ENCODE peak calls at places on chromosome 16, in seven cellular contexts. One of them, this sample, is unnamed.

GRCh38 chr16:86949630-86950029 is 367.6 kb downstream of the C16orf95 start:
- DNase-seq in LNCaP clone FGC: no peak
- DNase-seq in T-helper 1 cell: no peak
- DNase-seq in putamen: no peak
- DNase-seq in HT1080: no peak
- DNase-seq in left colon: no peak
- DNase-seq in SK-N-DZ: no peak
- DNase-seq in this sample: no peak

GRCh38 chr16:53865492-53865863 is 161.5 kb downstream of the FTO start:
- DNase-seq in LNCaP clone FGC: no peak
- DNase-seq in SK-N-DZ: no peak
- DNase-seq in left colon: no peak
- DNase-seq in HT1080: peak; percentile 65
- DNase-seq in putamen: peak; percentile 30
- DNase-seq in T-helper 1 cell: peak; percentile 14
- DNase-seq in this sample: no peak

GRCh38 chr16:90057738-90058173 is 19.4 kb downstream of the PRDM7 start:
- DNase-seq in LNCaP clone FGC: no peak
- DNase-seq in putamen: no peak
- DNase-seq in HT1080: peak; percentile 89
- DNase-seq in T-helper 1 cell: no peak
- DNase-seq in SK-N-DZ: no peak
- DNase-seq in left colon: no peak
- DNase-seq in this sample: peak; percentile 26

GRCh38 chr16:80899804-80900592 is 95.6 kb upstream of the CDYL2 start:
- DNase-seq in putamen: peak; percentile 49
- DNase-seq in T-helper 1 cell: no peak
- DNase-seq in SK-N-DZ: peak; percentile 41
- DNase-seq in HT1080: peak; percentile 78
- DNase-seq in LNCaP clone FGC: peak; percentile 96
- DNase-seq in left colon: peak; percentile 75
- DNase-seq in this sample: peak; percentile 76

GRCh38 chr16:70018254-70018653 is 67.1 kb downstream of the CLEC18A start:
- DNase-seq in putamen: peak; percentile 6
- DNase-seq in HT1080: peak; percentile 13
- DNase-seq in T-helper 1 cell: peak; percentile 36
- DNase-seq in SK-N-DZ: peak; percentile 56
- DNase-seq in LNCaP clone FGC: peak; percentile 22
- DNase-seq in left colon: no peak
- DNase-seq in this sample: peak; percentile 40

GRCh38 chr16:1108299-1109252 is 12.5 kb upstream of the C1QTNF8 start:
- DNase-seq in SK-N-DZ: peak; percentile 46
- DNase-seq in left colon: peak; percentile 49
- DNase-seq in T-helper 1 cell: no peak
- DNase-seq in HT1080: peak; percentile 41
- DNase-seq in putamen: no peak
- DNase-seq in LNCaP clone FGC: peak; percentile 42
- DNase-seq in this sample: peak; percentile 49

GRCh38 chr16:50767197-50767596 is 25.3 kb downstream of the CYLD start:
- DNase-seq in putamen: no peak
- DNase-seq in SK-N-DZ: no peak
- DNase-seq in HT1080: no peak
- DNase-seq in T-helper 1 cell: no peak
- DNase-seq in LNCaP clone FGC: no peak
- DNase-seq in left colon: no peak
- DNase-seq in this sample: no peak

GRCh38 chr16:66972983-66973382 is 11.9 kb downstream of the CES3 start:
- DNase-seq in HT1080: no peak
- DNase-seq in left colon: no peak
- DNase-seq in T-helper 1 cell: no peak
- DNase-seq in putamen: no peak
- DNase-seq in SK-N-DZ: no peak
- DNase-seq in LNCaP clone FGC: no peak
- DNase-seq in this sample: no peak

GRCh38 chr16:53946745-53947386 is 242.9 kb downstream of the FTO start:
- DNase-seq in SK-N-DZ: no peak
- DNase-seq in left colon: no peak
- DNase-seq in LNCaP clone FGC: no peak
- DNase-seq in putamen: no peak
- DNase-seq in HT1080: no peak
- DNase-seq in T-helper 1 cell: no peak
- DNase-seq in this sample: no peak

GRCh38 chr16:75754126-75754525 is 27.8 kb upstream of the CPHXL start:
- DNase-seq in LNCaP clone FGC: peak; percentile 59
- DNase-seq in putamen: no peak
- DNase-seq in left colon: peak; percentile 37
- DNase-seq in HT1080: no peak
- DNase-seq in SK-N-DZ: no peak
- DNase-seq in T-helper 1 cell: no peak
- DNase-seq in this sample: peak; percentile 57

GRCh38 chr16:66542396-66542795 is 7.5 kb downstream of the TK2 start:
- DNase-seq in putamen: no peak
- DNase-seq in T-helper 1 cell: no peak
- DNase-seq in HT1080: no peak
- DNase-seq in LNCaP clone FGC: no peak
- DNase-seq in SK-N-DZ: no peak
- DNase-seq in left colon: no peak
- DNase-seq in this sample: no peak

GRCh38 chr16:31265329-31266245 is 5.8 kb downstream of the ITGAM start:
- DNase-seq in T-helper 1 cell: peak; percentile 72
- DNase-seq in HT1080: peak; percentile 64
- DNase-seq in LNCaP clone FGC: no peak
- DNase-seq in SK-N-DZ: no peak
- DNase-seq in left colon: no peak
- DNase-seq in putamen: no peak
- DNase-seq in this sample: peak; percentile 46

GRCh38 chr16:50812876-50813466 is 71.1 kb downstream of the CYLD start:
- DNase-seq in HT1080: no peak
- DNase-seq in left colon: no peak
- DNase-seq in T-helper 1 cell: no peak
- DNase-seq in LNCaP clone FGC: no peak
- DNase-seq in putamen: no peak
- DNase-seq in SK-N-DZ: no peak
- DNase-seq in this sample: no peak

GRCh38 chr16:6016530-6017184 is 919.1 kb upstream of the EEF2KMT start:
- DNase-seq in HT1080: peak; percentile 54
- DNase-seq in SK-N-DZ: peak; percentile 71
- DNase-seq in putamen: no peak
- DNase-seq in left colon: no peak
- DNase-seq in LNCaP clone FGC: peak; percentile 49
- DNase-seq in T-helper 1 cell: no peak
- DNase-seq in this sample: peak; percentile 17

GRCh38 chr16:67481561-67482259 is 753 bp upstream of the ATP6V0D1 start:
- DNase-seq in SK-N-DZ: peak; percentile 69
- DNase-seq in T-helper 1 cell: peak; percentile 62
- DNase-seq in left colon: peak; percentile 76
- DNase-seq in putamen: no peak
- DNase-seq in LNCaP clone FGC: no peak
- DNase-seq in HT1080: no peak
- DNase-seq in this sample: no peak

GRCh38 chr16:19601083-19601976 is 45.8 kb downstream of the VPS35L start:
- DNase-seq in SK-N-DZ: peak; percentile 37
- DNase-seq in left colon: no peak
- DNase-seq in putamen: peak; percentile 76
- DNase-seq in HT1080: peak; percentile 3
- DNase-seq in LNCaP clone FGC: no peak
- DNase-seq in T-helper 1 cell: peak; percentile 11
- DNase-seq in this sample: peak; percentile 47

GRCh38 chr16:88911148-88911945 is 44.9 kb upstream of the PABPN1L start:
- DNase-seq in HT1080: no peak
- DNase-seq in T-helper 1 cell: no peak
- DNase-seq in LNCaP clone FGC: no peak
- DNase-seq in left colon: no peak
- DNase-seq in putamen: no peak
- DNase-seq in SK-N-DZ: no peak
- DNase-seq in this sample: no peak

GRCh38 chr16:2935418-2935817 is 23.7 kb downstream of the FLYWCH1 start:
- DNase-seq in T-helper 1 cell: no peak
- DNase-seq in HT1080: no peak
- DNase-seq in LNCaP clone FGC: no peak
- DNase-seq in left colon: no peak
- DNase-seq in putamen: no peak
- DNase-seq in SK-N-DZ: no peak
- DNase-seq in this sample: no peak

GRCh38 chr16:80804451-80805383 is at the start of gene CDYL2:
- DNase-seq in T-helper 1 cell: peak; percentile 53
- DNase-seq in HT1080: no peak
- DNase-seq in left colon: no peak
- DNase-seq in SK-N-DZ: no peak
- DNase-seq in putamen: no peak
- DNase-seq in LNCaP clone FGC: no peak
- DNase-seq in this sample: peak; percentile 57

GRCh38 chr16:14097182-14097951 is 26.2 kb downstream of the MRTFB start:
- DNase-seq in SK-N-DZ: no peak
- DNase-seq in putamen: no peak
- DNase-seq in HT1080: no peak
- DNase-seq in LNCaP clone FGC: peak; percentile 98
- DNase-seq in left colon: peak; percentile 29
- DNase-seq in T-helper 1 cell: no peak
- DNase-seq in this sample: peak; percentile 93

GRCh38 chr16:8583712-8584111 is 6.6 kb downstream of the TMEM114 start:
- DNase-seq in HT1080: no peak
- DNase-seq in T-helper 1 cell: no peak
- DNase-seq in putamen: no peak
- DNase-seq in LNCaP clone FGC: no peak
- DNase-seq in left colon: no peak
- DNase-seq in SK-N-DZ: no peak
- DNase-seq in this sample: no peak

GRCh38 chr16:27169511-27170071 is 33.7 kb upstream of the KDM8 start:
- DNase-seq in putamen: no peak
- DNase-seq in T-helper 1 cell: peak; percentile 91
- DNase-seq in SK-N-DZ: peak; percentile 26
- DNase-seq in left colon: peak; percentile 42
- DNase-seq in LNCaP clone FGC: peak; percentile 7
- DNase-seq in HT1080: peak; percentile 96
- DNase-seq in this sample: peak; percentile 82

GRCh38 chr16:20415541-20415940 is 6.2 kb downstream of the ACSM5 start:
- DNase-seq in left colon: no peak
- DNase-seq in putamen: no peak
- DNase-seq in SK-N-DZ: no peak
- DNase-seq in T-helper 1 cell: no peak
- DNase-seq in LNCaP clone FGC: no peak
- DNase-seq in HT1080: peak; percentile 25
- DNase-seq in this sample: peak; percentile 10

GRCh38 chr16:11232852-11233726 is 22.9 kb downstream of the SOCS1 start:
- DNase-seq in SK-N-DZ: no peak
- DNase-seq in T-helper 1 cell: peak; percentile 99
- DNase-seq in left colon: peak; percentile 49
- DNase-seq in LNCaP clone FGC: no peak
- DNase-seq in putamen: no peak
- DNase-seq in HT1080: no peak
- DNase-seq in this sample: no peak

GRCh38 chr16:66578596-66579531 is at the start of gene CMTM2:
- DNase-seq in T-helper 1 cell: no peak
- DNase-seq in putamen: no peak
- DNase-seq in LNCaP clone FGC: no peak
- DNase-seq in SK-N-DZ: no peak
- DNase-seq in HT1080: no peak
- DNase-seq in left colon: no peak
- DNase-seq in this sample: no peak

GRCh38 chr16:66894948-66895696 is 14.8 kb downstream of the PDP2 start:
- DNase-seq in left colon: peak; percentile 76
- DNase-seq in LNCaP clone FGC: no peak
- DNase-seq in HT1080: peak; percentile 70
- DNase-seq in putamen: peak; percentile 60
- DNase-seq in T-helper 1 cell: peak; percentile 67
- DNase-seq in SK-N-DZ: peak; percentile 72
- DNase-seq in this sample: peak; percentile 70

GRCh38 chr16:8632675-8633182 is 11.2 kb downstream of the METTL22 start:
- DNase-seq in T-helper 1 cell: no peak
- DNase-seq in HT1080: no peak
- DNase-seq in putamen: no peak
- DNase-seq in left colon: peak; percentile 44
- DNase-seq in SK-N-DZ: no peak
- DNase-seq in LNCaP clone FGC: no peak
- DNase-seq in this sample: no peak

GRCh38 chr16:15636392-15636873 is 6.5 kb downstream of the MARF1 start:
- DNase-seq in HT1080: no peak
- DNase-seq in left colon: no peak
- DNase-seq in SK-N-DZ: no peak
- DNase-seq in T-helper 1 cell: peak; percentile 32
- DNase-seq in putamen: no peak
- DNase-seq in LNCaP clone FGC: no peak
- DNase-seq in this sample: no peak

GRCh38 chr16:30010817-30011504 is at the start of gene DOC2A:
- DNase-seq in left colon: no peak
- DNase-seq in SK-N-DZ: peak; percentile 67
- DNase-seq in putamen: no peak
- DNase-seq in T-helper 1 cell: no peak
- DNase-seq in LNCaP clone FGC: no peak
- DNase-seq in HT1080: no peak
- DNase-seq in this sample: no peak

GRCh38 chr16:3751878-3752277 is 34.6 kb upstream of the TRAP1 start:
- DNase-seq in HT1080: no peak
- DNase-seq in T-helper 1 cell: no peak
- DNase-seq in LNCaP clone FGC: no peak
- DNase-seq in SK-N-DZ: no peak
- DNase-seq in left colon: no peak
- DNase-seq in putamen: no peak
- DNase-seq in this sample: no peak

GRCh38 chr16:66335704-66336329 is 30.7 kb upstream of the CDH5 start:
- DNase-seq in T-helper 1 cell: no peak
- DNase-seq in putamen: peak; percentile 84
- DNase-seq in LNCaP clone FGC: no peak
- DNase-seq in left colon: no peak
- DNase-seq in HT1080: peak; percentile 34
- DNase-seq in SK-N-DZ: no peak
- DNase-seq in this sample: no peak

GRCh38 chr16:11256657-11257130 is 690 bp upstream of the SOCS1 start:
- DNase-seq in SK-N-DZ: no peak
- DNase-seq in putamen: no peak
- DNase-seq in HT1080: peak; percentile 32
- DNase-seq in T-helper 1 cell: peak; percentile 33
- DNase-seq in left colon: peak; percentile 73
- DNase-seq in LNCaP clone FGC: no peak
- DNase-seq in this sample: peak; percentile 41

GRCh38 chr16:80100846-80101451 is 439.8 kb upstream of the DYNLRB2 start:
- DNase-seq in left colon: no peak
- DNase-seq in LNCaP clone FGC: peak; percentile 46
- DNase-seq in T-helper 1 cell: no peak
- DNase-seq in SK-N-DZ: no peak
- DNase-seq in putamen: no peak
- DNase-seq in HT1080: no peak
- DNase-seq in this sample: no peak

GRCh38 chr16:46947900-46948547 is 25.4 kb downstream of the DNAJA2 start:
- DNase-seq in SK-N-DZ: peak; percentile 44
- DNase-seq in LNCaP clone FGC: peak; percentile 26
- DNase-seq in putamen: no peak
- DNase-seq in HT1080: peak; percentile 37
- DNase-seq in T-helper 1 cell: peak; percentile 70
- DNase-seq in left colon: no peak
- DNase-seq in this sample: peak; percentile 53

GRCh38 chr16:21169249-21169981 is 10.9 kb downstream of the LDAF1 start:
- DNase-seq in SK-N-DZ: no peak
- DNase-seq in left colon: no peak
- DNase-seq in HT1080: peak; percentile 32
- DNase-seq in putamen: no peak
- DNase-seq in T-helper 1 cell: no peak
- DNase-seq in LNCaP clone FGC: no peak
- DNase-seq in this sample: no peak

GRCh38 chr16:51326131-51326856 is 175.2 kb upstream of the SALL1 start:
- DNase-seq in HT1080: peak; percentile 65
- DNase-seq in T-helper 1 cell: no peak
- DNase-seq in LNCaP clone FGC: no peak
- DNase-seq in left colon: no peak
- DNase-seq in putamen: peak; percentile 79
- DNase-seq in SK-N-DZ: no peak
- DNase-seq in this sample: no peak

GRCh38 chr16:582614-583331 is 7.1 kb upstream of the RAB40C start:
- DNase-seq in SK-N-DZ: peak; percentile 8
- DNase-seq in LNCaP clone FGC: no peak
- DNase-seq in left colon: no peak
- DNase-seq in HT1080: no peak
- DNase-seq in T-helper 1 cell: no peak
- DNase-seq in putamen: no peak
- DNase-seq in this sample: no peak

GRCh38 chr16:77043076-77043475 is 147.9 kb upstream of the MON1B start:
- DNase-seq in SK-N-DZ: peak; percentile 39
- DNase-seq in putamen: no peak
- DNase-seq in LNCaP clone FGC: peak; percentile 23
- DNase-seq in left colon: no peak
- DNase-seq in T-helper 1 cell: no peak
- DNase-seq in HT1080: peak; percentile 20
- DNase-seq in this sample: peak; percentile 43